ENCODE peak calls at places on chromosomes 3 and 15, in four cellular contexts. T, L, R and F are unnamed samples.

GRCh38 chr15:96540283-96540682 is 209.8 kb downstream of the NR2F2 start:
- DNase-seq in T (no peak), L (no peak), R (no peak), F (no peak)

GRCh38 chr3:17850448-17850847 is 108.0 kb upstream of the TBC1D5 start:
- DNase-seq in T (no peak), L (no peak), R (no peak), F (no peak)

GRCh38 chr3:138398791-138399575 is 35.4 kb upstream of the ESYT3 start:
- DNase-seq in T (no peak), L (no peak), R (no peak), F (no peak)

GRCh38 chr3:29827756-29828155 is 546.9 kb downstream of the RBMS3 start:
- DNase-seq in T (no peak), L (no peak), R (no peak), F (no peak)

GRCh38 chr3:184180165-184180564 is 5.5 kb downstream of the AP2M1 start:
- DNase-seq in T (no peak), L (no peak), R (no peak), F (no peak)

GRCh38 chr3:177357352-177358084 is 160.2 kb upstream of the TBL1XR1 start:
- DNase-seq in T (peak; percentile 61), L (no peak), R (peak; percentile 40), F (no peak)

GRCh38 chr3:50885491-50885890 is 210.8 kb downstream of the DOCK3 start:
- DNase-seq in T (no peak), L (no peak), R (no peak), F (no peak)

GRCh38 chr3:124760601-124761000 is 30.3 kb downstream of the UMPS start:
- DNase-seq in T (no peak), L (no peak), R (no peak), F (no peak)

GRCh38 chr3:127964053-127964452 is 49.0 kb downstream of the KBTBD12 start:
- DNase-seq in T (no peak), L (no peak), R (no peak), F (no peak)

GRCh38 chr15:98889930-98890695 is 117.5 kb downstream of the PGPEP1L start:
- DNase-seq in T (peak; percentile 53), L (no peak), R (no peak), F (no peak)

GRCh38 chr15:78243491-78243941 is 9.2 kb upstream of the ACSBG1 start:
- DNase-seq in T (peak; percentile 61), L (no peak), R (no peak), F (no peak)

GRCh38 chr3:10454907-10455306 is 50.5 kb downstream of the ATP2B2 start:
- DNase-seq in T (no peak), L (no peak), R (no peak), F (no peak)

GRCh38 chr15:89498574-89498906 is 2.2 kb upstream of the RHCG start:
- DNase-seq in T (no peak), L (no peak), R (no peak), F (no peak)

GRCh38 chr15:73800662-73801345 is 47.7 kb upstream of the INSYN1 start:
- DNase-seq in T (peak; percentile 29), L (no peak), R (peak; percentile 30), F (no peak)

GRCh38 chr15:77013786-77014136 is 18.8 kb downstream of the PSTPIP1 start:
- DNase-seq in T (no peak), L (peak; percentile 72), R (no peak), F (peak; percentile 56)

GRCh38 chr15:62631325-62631724 is 411.2 kb upstream of the TPM1 start:
- DNase-seq in T (no peak), L (no peak), R (no peak), F (no peak)

GRCh38 chr15:38073278-38073930 is 139.0 kb downstream of the TMCO5A start:
- DNase-seq in T (peak; percentile 32), L (no peak), R (no peak), F (no peak)

GRCh38 chr3:65438096-65438495 is 600.6 kb downstream of the MAGI1 start:
- DNase-seq in T (no peak), L (no peak), R (no peak), F (no peak)

GRCh38 chr15:88580532-88580931 is 34.1 kb upstream of the DET1 start:
- DNase-seq in T (no peak), L (no peak), R (no peak), F (no peak)

GRCh38 chr3:53091011-53091410 is 39.2 kb downstream of the RFT1 start:
- DNase-seq in T (no peak), L (no peak), R (no peak), F (no peak)

GRCh38 chr3:47323431-47324277 is 40.9 kb downstream of the KLHL18 start:
- DNase-seq in T (peak; percentile 3), L (no peak), R (no peak), F (no peak)

GRCh38 chr3:125512135-125512920 is 7.7 kb downstream of the SNX4 start:
- DNase-seq in T (no peak), L (no peak), R (no peak), F (no peak)

GRCh38 chr3:40877651-40878463 is 321.4 kb upstream of the CTNNB1 start:
- DNase-seq in T (no peak), L (no peak), R (peak; percentile 48), F (no peak)

GRCh38 chr3:83873550-83873949 is 1085.2 kb upstream of the CADM2 start:
- DNase-seq in T (no peak), L (no peak), R (no peak), F (no peak)